ENCODE peak calls at places on chromosomes 6 and 20, in four cellular contexts. O is T-helper 2 cell; D is T-helper 1 cell; T is activated T-helper 1 cell treated with anti-CD3 and anti-CD28 coated beads, Interleukin-2, amount 50 U/mL, for 16 hours. B is an unnamed sample.

GRCh38 chr6:169247991-169248390 is 5.7 kb downstream of the THBS2 start:
- DNase-seq in O (no peak), T (no peak), D (no peak), B (no peak)

GRCh38 chr6:71287038-71287437 is 1.6 kb upstream of the OGFRL1 start:
- DNase-seq in O (no peak), T (no peak), D (no peak), B (no peak)

GRCh38 chr20:38013891-38014290 is 19.4 kb downstream of the TTI1 start:
- DNase-seq in O (no peak), D (no peak), T (no peak), B (no peak)

GRCh38 chr6:90940812-90941481 is 354.1 kb upstream of the MAP3K7 start:
- DNase-seq in T (no peak), O (peak; percentile 32), D (no peak), B (no peak)

GRCh38 chr20:10094566-10095173 is 59.9 kb downstream of the ANKEF1 start:
- DNase-seq in O (no peak), D (no peak), T (no peak), B (no peak)

GRCh38 chr20:10673176-10673830 is 496 bp downstream of the JAG1 start:
- DNase-seq in O (no peak), D (no peak), T (no peak), B (no peak)

GRCh38 chr20:38195521-38195920 is 30.5 kb upstream of the TGM2 start:
- DNase-seq in T (no peak), O (no peak), D (no peak), B (no peak)

GRCh38 chr6:29924731-29925130 is 17.6 kb upstream of the HLA-A start:
- DNase-seq in D (no peak), O (no peak), T (no peak), B (no peak)

GRCh38 chr6:34151321-34152041 is 5.6 kb upstream of the GRM4 start:
- DNase-seq in T (no peak), D (no peak), O (no peak), B (no peak)

GRCh38 chr6:6584310-6585002 is 4.1 kb upstream of the LY86 start:
- DNase-seq in D (no peak), T (no peak), O (no peak), B (no peak)

GRCh38 chr6:50030777-50031562 is 9.2 kb upstream of the DEFB110 start:
- DNase-seq in T (no peak), O (no peak), D (no peak), B (no peak)

GRCh38 chr6:56145616-56146015 is 101.8 kb downstream of the COL21A1 start:
- DNase-seq in T (no peak), D (no peak), O (no peak), B (no peak)

GRCh38 chr6:124294572-124294971 is 490.9 kb downstream of the NKAIN2 start:
- DNase-seq in O (no peak), T (no peak), D (no peak), B (no peak)

GRCh38 chr6:71621918-71622519 is 264.3 kb upstream of the RIMS1 start:
- DNase-seq in O (no peak), D (no peak), T (no peak), B (no peak)

GRCh38 chr20:45965169-45966002 is 6.6 kb downstream of the ZNF335 start:
- DNase-seq in T (no peak), O (no peak), D (no peak), B (no peak)

GRCh38 chr20:21183722-21184121 is 57.8 kb downstream of the KIZ start:
- DNase-seq in D (no peak), O (no peak), T (no peak), B (no peak)

GRCh38 chr20:17641993-17642392 is 40.0 kb downstream of the RRBP1 start:
- DNase-seq in T (no peak), O (no peak), D (no peak), B (no peak)